ENCODE peak calls at places on chromosomes 1 and 21, in four cellular contexts. One of them, this sample, is unnamed.

GRCh38 chr1:63847308-63847910 is 73.6 kb downstream of the ROR1 start:
- DNase-seq in heart right ventricle: no peak
- DNase-seq in psoas muscle: no peak
- DNase-seq in body of pancreas: no peak
- DNase-seq in this sample: no peak

GRCh38 chr1:96513136-96513535 is 208.4 kb upstream of the PTBP2 start:
- DNase-seq in heart right ventricle: no peak
- DNase-seq in psoas muscle: no peak
- DNase-seq in body of pancreas: no peak
- DNase-seq in this sample: no peak

GRCh38 chr1:60222492-60223369 is 149.2 kb upstream of the C1orf87 start:
- DNase-seq in heart right ventricle: no peak
- DNase-seq in psoas muscle: no peak
- DNase-seq in body of pancreas: no peak
- DNase-seq in this sample: no peak

GRCh38 chr1:230120289-230120948 is 53.4 kb downstream of the GALNT2 start:
- DNase-seq in heart right ventricle: no peak
- DNase-seq in psoas muscle: peak; percentile 88
- DNase-seq in body of pancreas: no peak
- DNase-seq in this sample: no peak

GRCh38 chr1:156165083-156165482 is 11.7 kb downstream of the SEMA4A start:
- DNase-seq in heart right ventricle: no peak
- DNase-seq in psoas muscle: no peak
- DNase-seq in body of pancreas: no peak
- DNase-seq in this sample: no peak

GRCh38 chr1:190179817-190180216 is 297.8 kb downstream of the BRINP3 start:
- DNase-seq in heart right ventricle: no peak
- DNase-seq in psoas muscle: no peak
- DNase-seq in body of pancreas: no peak
- DNase-seq in this sample: no peak

GRCh38 chr1:174215766-174216165 is 56.4 kb downstream of the RABGAP1L start:
- DNase-seq in heart right ventricle: no peak
- DNase-seq in psoas muscle: no peak
- DNase-seq in body of pancreas: no peak
- DNase-seq in this sample: no peak

GRCh38 chr1:37946703-37947360 is at the start of gene INPP5B:
- DNase-seq in heart right ventricle: peak; percentile 94
- DNase-seq in psoas muscle: peak; percentile 94
- DNase-seq in body of pancreas: peak; percentile 85
- DNase-seq in this sample: peak; percentile 88

GRCh38 chr1:82979593-82980230 is 1019.2 kb downstream of the TTLL7 start:
- DNase-seq in heart right ventricle: no peak
- DNase-seq in psoas muscle: no peak
- DNase-seq in body of pancreas: no peak
- DNase-seq in this sample: no peak

GRCh38 chr1:51859737-51860136 is 18.8 kb downstream of the NRDC start:
- DNase-seq in heart right ventricle: no peak
- DNase-seq in psoas muscle: no peak
- DNase-seq in body of pancreas: no peak
- DNase-seq in this sample: no peak

GRCh38 chr1:12196641-12197482 is 30.1 kb downstream of the TNFRSF1B start:
- DNase-seq in heart right ventricle: peak; percentile 39
- DNase-seq in psoas muscle: peak; percentile 67
- DNase-seq in body of pancreas: no peak
- DNase-seq in this sample: no peak

GRCh38 chr1:938711-939504 is 15.2 kb downstream of the SAMD11 start:
- DNase-seq in heart right ventricle: no peak
- DNase-seq in psoas muscle: no peak
- DNase-seq in body of pancreas: no peak
- DNase-seq in this sample: no peak

GRCh38 chr1:230306158-230306557 is 120.0 kb downstream of the PGBD5 start:
- DNase-seq in heart right ventricle: no peak
- DNase-seq in psoas muscle: peak; percentile 3
- DNase-seq in body of pancreas: no peak
- DNase-seq in this sample: no peak

GRCh38 chr1:183039985-183040447 is 16.8 kb downstream of the LAMC1 start:
- DNase-seq in heart right ventricle: no peak
- DNase-seq in psoas muscle: no peak
- DNase-seq in body of pancreas: no peak
- DNase-seq in this sample: no peak

GRCh38 chr1:206696812-206697585 is 12.3 kb downstream of the MAPKAPK2 start:
- DNase-seq in heart right ventricle: peak; percentile 50
- DNase-seq in psoas muscle: no peak
- DNase-seq in body of pancreas: no peak
- DNase-seq in this sample: no peak

GRCh38 chr1:244659694-244660093 is 6.8 kb downstream of the DESI2 start:
- DNase-seq in heart right ventricle: no peak
- DNase-seq in psoas muscle: no peak
- DNase-seq in body of pancreas: no peak
- DNase-seq in this sample: no peak

GRCh38 chr1:159492575-159493323 is 43.1 kb downstream of the OR10J5 start:
- DNase-seq in heart right ventricle: no peak
- DNase-seq in psoas muscle: no peak
- DNase-seq in body of pancreas: no peak
- DNase-seq in this sample: no peak

GRCh38 chr1:70737125-70737524 is 310.5 kb downstream of the PTGER3 start:
- DNase-seq in heart right ventricle: no peak
- DNase-seq in psoas muscle: no peak
- DNase-seq in body of pancreas: no peak
- DNase-seq in this sample: no peak

GRCh38 chr1:204649756-204650155 is 35.8 kb downstream of the LRRN2 start:
- DNase-seq in heart right ventricle: no peak
- DNase-seq in psoas muscle: no peak
- DNase-seq in body of pancreas: no peak
- DNase-seq in this sample: no peak

GRCh38 chr1:25703671-25704637 is 87.4 kb downstream of the MAN1C1 start:
- DNase-seq in heart right ventricle: no peak
- DNase-seq in psoas muscle: no peak
- DNase-seq in body of pancreas: no peak
- DNase-seq in this sample: no peak

GRCh38 chr1:23156940-23157339 is 11.7 kb downstream of the LUZP1 start:
- DNase-seq in heart right ventricle: no peak
- DNase-seq in psoas muscle: no peak
- DNase-seq in body of pancreas: no peak
- DNase-seq in this sample: no peak

GRCh38 chr1:232655041-232655745 is 25.3 kb upstream of the SIPA1L2 start:
- DNase-seq in heart right ventricle: no peak
- DNase-seq in psoas muscle: no peak
- DNase-seq in body of pancreas: no peak
- DNase-seq in this sample: no peak

GRCh38 chr21:36703626-36704280 is 4.8 kb downstream of the SIM2 start:
- DNase-seq in heart right ventricle: no peak
- DNase-seq in psoas muscle: no peak
- DNase-seq in body of pancreas: no peak
- DNase-seq in this sample: no peak
- H3K27me3 ChIP-seq in heart right ventricle: peaks cover 100% of the 10 kb centered on the region
- H3K27me3 ChIP-seq in psoas muscle: peaks cover 100% of the 10 kb centered on the region
- H3K27me3 ChIP-seq in body of pancreas: peaks cover 87% of the 10 kb centered on the region
- H3K27me3 ChIP-seq in this sample: peaks cover 44% of the 10 kb centered on the region

GRCh38 chr1:45585110-45585426 is 1.2 kb downstream of the NASP start:
- DNase-seq in heart right ventricle: no peak
- DNase-seq in psoas muscle: no peak
- DNase-seq in body of pancreas: no peak
- DNase-seq in this sample: no peak
- H3K4me1 ChIP-seq in heart right ventricle: peaks cover 32% of the 10 kb centered on the region
- H3K4me1 ChIP-seq in psoas muscle: peaks cover 22% of the 10 kb centered on the region
- H3K4me1 ChIP-seq in body of pancreas: peaks cover 28% of the 10 kb centered on the region
- H3K4me1 ChIP-seq in this sample: peaks cover 7% of the 10 kb centered on the region

GRCh38 chr1:16153999-16154673 is 1.7 kb downstream of the EPHA2 start:
- DNase-seq in heart right ventricle: no peak
- DNase-seq in psoas muscle: no peak
- DNase-seq in body of pancreas: no peak
- DNase-seq in this sample: no peak

GRCh38 chr1:16153110-16153998 is 2.5 kb downstream of the EPHA2 start:
- DNase-seq in heart right ventricle: no peak
- DNase-seq in psoas muscle: no peak
- DNase-seq in body of pancreas: no peak
- DNase-seq in this sample: no peak

GRCh38 chr1:16151985-16152384 is 3.9 kb downstream of the EPHA2 start:
- DNase-seq in heart right ventricle: no peak
- DNase-seq in psoas muscle: no peak
- DNase-seq in body of pancreas: no peak
- DNase-seq in this sample: no peak

GRCh38 chr1:16151200-16151708 is 4.6 kb downstream of the EPHA2 start:
- DNase-seq in heart right ventricle: peak; percentile 34
- DNase-seq in psoas muscle: no peak
- DNase-seq in body of pancreas: no peak
- DNase-seq in this sample: no peak

GRCh38 chr1:16152521-16153087 is 3.3 kb downstream of the EPHA2 start:
- DNase-seq in heart right ventricle: peak; percentile 53
- DNase-seq in psoas muscle: no peak
- DNase-seq in body of pancreas: no peak
- DNase-seq in this sample: no peak
- H3K27me3 ChIP-seq in heart right ventricle: no peaks in the 10 kb centered on the region
- H3K27me3 ChIP-seq in psoas muscle: peaks cover 24% of the 10 kb centered on the region
- H3K27me3 ChIP-seq in body of pancreas: no peaks in the 10 kb centered on the region
- H3K27me3 ChIP-seq in this sample: no peaks in the 10 kb centered on the region

DNA sequence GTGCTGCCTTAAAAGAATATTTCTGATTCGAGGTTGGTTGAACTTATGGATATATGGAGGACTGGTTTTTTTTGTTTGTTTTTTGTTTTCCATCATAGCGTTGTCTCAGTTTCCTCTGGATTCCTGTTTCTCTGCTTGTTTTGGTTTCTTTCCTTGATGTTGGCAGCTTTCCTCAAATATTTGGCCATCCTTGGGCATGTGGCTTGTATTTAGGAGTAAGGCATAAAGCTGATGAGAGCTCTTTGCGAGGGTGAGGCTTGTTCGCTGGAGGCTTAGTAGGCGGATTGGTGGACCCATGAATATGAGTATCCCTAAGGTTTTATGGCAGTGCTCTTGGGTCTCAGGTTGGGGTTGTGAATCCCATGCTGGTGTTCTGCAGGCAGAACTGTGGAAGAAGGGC is 22.9 kb downstream of the DYRK1A start:
- DNase-seq in heart right ventricle: no peak
- DNase-seq in psoas muscle: no peak
- DNase-seq in body of pancreas: no peak
- DNase-seq in this sample: no peak
- H3K4me1 ChIP-seq in heart right ventricle: peaks cover 97% of the 10 kb centered on the region
- H3K4me1 ChIP-seq in psoas muscle: peaks cover 90% of the 10 kb centered on the region
- H3K4me1 ChIP-seq in body of pancreas: peaks cover 47% of the 10 kb centered on the region
- H3K4me1 ChIP-seq in this sample: no peaks in the 10 kb centered on the region

GRCh38 chr1:4728319-4729107 is 74.1 kb downstream of the AJAP1 start:
- DNase-seq in heart right ventricle: no peak
- DNase-seq in psoas muscle: no peak
- DNase-seq in body of pancreas: no peak
- DNase-seq in this sample: no peak
- H3K27me3 ChIP-seq in heart right ventricle: peaks cover 13% of the 10 kb centered on the region
- H3K27me3 ChIP-seq in psoas muscle: no peaks in the 10 kb centered on the region
- H3K27me3 ChIP-seq in body of pancreas: no peaks in the 10 kb centered on the region
- H3K27me3 ChIP-seq in this sample: no peaks in the 10 kb centered on the region

DNA sequence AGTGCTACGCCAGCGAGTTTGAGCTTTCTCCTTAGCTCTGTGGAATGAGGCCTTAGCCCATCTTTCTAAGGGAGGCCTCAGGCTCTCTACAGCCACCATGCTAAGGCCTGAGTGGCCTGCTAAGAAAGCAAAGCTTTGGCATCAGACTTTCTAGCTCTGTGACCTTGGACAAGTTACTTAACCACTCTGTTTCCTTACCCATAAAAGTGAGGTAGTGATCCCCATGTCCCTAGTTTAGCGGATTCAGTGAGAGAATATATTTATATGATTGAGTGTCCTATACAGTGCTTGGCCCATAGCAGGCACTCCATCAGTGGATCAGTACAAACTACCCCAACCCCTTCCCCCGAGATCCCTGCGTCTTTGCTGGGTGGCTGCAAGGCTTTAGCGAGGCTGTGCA is 4.0 kb downstream of the POGK start:
- DNase-seq in heart right ventricle: no peak
- DNase-seq in psoas muscle: no peak
- DNase-seq in body of pancreas: no peak
- DNase-seq in this sample: no peak
- H3K4me1 ChIP-seq in heart right ventricle: peaks cover 90% of the 10 kb centered on the region
- H3K4me1 ChIP-seq in psoas muscle: peaks cover 83% of the 10 kb centered on the region
- H3K4me1 ChIP-seq in body of pancreas: peaks cover 60% of the 10 kb centered on the region
- H3K4me1 ChIP-seq in this sample: no peaks in the 10 kb centered on the region

GRCh38 chr1:30374400-30375070 is 348.9 kb downstream of the MATN1 start:
- DNase-seq in heart right ventricle: no peak
- DNase-seq in psoas muscle: no peak
- DNase-seq in body of pancreas: no peak
- DNase-seq in this sample: no peak
- H3K27me3 ChIP-seq in heart right ventricle: peaks cover 29% of the 10 kb centered on the region
- H3K27me3 ChIP-seq in psoas muscle: peaks cover 3% of the 10 kb centered on the region
- H3K27me3 ChIP-seq in body of pancreas: no peaks in the 10 kb centered on the region
- H3K27me3 ChIP-seq in this sample: no peaks in the 10 kb centered on the region

GRCh38 chr1:32612189-32612881 is 38.0 kb downstream of the ZBTB8OS start:
- DNase-seq in heart right ventricle: peak; percentile 84
- DNase-seq in psoas muscle: peak; percentile 95
- DNase-seq in body of pancreas: peak; percentile 91
- DNase-seq in this sample: peak; percentile 65

GRCh38 chr1:32609180-32609579 is 41.2 kb downstream of the ZBTB8OS start:
- DNase-seq in heart right ventricle: no peak
- DNase-seq in psoas muscle: no peak
- DNase-seq in body of pancreas: no peak
- DNase-seq in this sample: no peak

GRCh38 chr1:32606972-32607371 is 43.4 kb downstream of the ZBTB8OS start:
- DNase-seq in heart right ventricle: no peak
- DNase-seq in psoas muscle: no peak
- DNase-seq in body of pancreas: no peak
- DNase-seq in this sample: no peak

GRCh38 chr1:32613472-32613871 is 36.9 kb downstream of the ZBTB8OS start:
- DNase-seq in heart right ventricle: no peak
- DNase-seq in psoas muscle: no peak
- DNase-seq in body of pancreas: no peak
- DNase-seq in this sample: no peak

DNA sequence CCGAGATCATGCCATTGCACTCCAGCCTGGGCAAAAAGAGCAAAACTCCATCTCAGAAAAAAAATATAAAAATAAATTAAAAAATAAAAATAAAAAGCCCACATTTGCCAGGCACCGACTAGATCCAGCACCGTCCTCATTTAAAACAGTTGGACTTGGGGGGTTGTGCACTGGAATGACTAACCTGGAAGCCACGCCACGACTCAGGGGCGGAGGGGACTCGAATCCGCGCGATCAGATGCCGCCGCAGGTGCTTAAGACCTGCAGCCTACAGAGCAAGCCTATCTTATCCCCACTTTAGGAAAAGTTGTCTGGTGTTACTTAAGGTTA is 38.5 kb downstream of the ZBTB8OS start:
- DNase-seq in heart right ventricle: no peak
- DNase-seq in psoas muscle: no peak
- DNase-seq in body of pancreas: no peak
- DNase-seq in this sample: no peak
- H3K4me1 ChIP-seq in heart right ventricle: peaks cover 15% of the 10 kb centered on the region
- H3K4me1 ChIP-seq in psoas muscle: peaks cover 3% of the 10 kb centered on the region
- H3K4me1 ChIP-seq in body of pancreas: peaks cover 6% of the 10 kb centered on the region
- H3K4me1 ChIP-seq in this sample: no peaks in the 10 kb centered on the region

GRCh38 chr1:20715406-20715805 is 2.4 kb downstream of the KIF17 start:
- DNase-seq in heart right ventricle: no peak
- DNase-seq in psoas muscle: no peak
- DNase-seq in body of pancreas: no peak
- DNase-seq in this sample: no peak
- H3K27me3 ChIP-seq in heart right ventricle: peaks cover 6% of the 10 kb centered on the region
- H3K27me3 ChIP-seq in psoas muscle: peaks cover 29% of the 10 kb centered on the region
- H3K27me3 ChIP-seq in body of pancreas: no peaks in the 10 kb centered on the region
- H3K27me3 ChIP-seq in this sample: no peaks in the 10 kb centered on the region

This sample was measured in uterus.